ENCODE peak calls at places on chromosomes 2 and 18, in eight cellular contexts. Q is NCI-H1417, F is tibial artery, Z is NCI-H1105, D is pancreas, X is LoVo, Y is astrocyte of the spinal cord, V is DMS79 treated with DMSO at 0.1 percent for 48 hours. R is an unnamed sample.

GRCh38 chr2:66896151-66896550 is 461.2 kb downstream of the MEIS1 start:
- DNase-seq in X (no peak), D (no peak), Q (no peak), Z (no peak), V (no peak), F (no peak), Y (no peak), R (peak)

GRCh38 chr2:45669109-45669508 is 17.6 kb downstream of the PRKCE start:
- DNase-seq in D (no peak), F (no peak), X (no peak), Q (no peak), Y (no peak), V (no peak), Z (no peak), R (peak)

GRCh38 chr2:101828267-101829017 is 130.9 kb downstream of the MAP4K4 start:
- DNase-seq in F (no peak), Z (no peak), Y (no peak), Q (no peak), X (no peak), D (no peak), V (no peak), R (peak)

GRCh38 chr18:7174359-7175107 is 56.4 kb upstream of the LRRC30 start:
- DNase-seq in Y (no peak), Q (no peak), X (no peak), V (no peak), F (no peak), Z (no peak), D (peak), R (peak)

GRCh38 chr2:120436885-120437603 is 91.1 kb downstream of the INHBB start:
- DNase-seq in F (no peak), Y (peak), X (peak), Q (peak), V (peak), Z (no peak), D (no peak), R (peak)

GRCh38 chr2:63060079-63060482 is 9.5 kb downstream of the OTX1 start:
- DNase-seq in Y (peak), F (no peak), Q (peak), Z (no peak), D (no peak), X (no peak), V (no peak), R (no peak)

GRCh38 chr2:165634282-165634681 is 159.8 kb downstream of the GALNT3 start:
- DNase-seq in X (no peak), Y (no peak), D (no peak), Q (no peak), Z (no peak), F (no peak), V (no peak), R (peak)

GRCh38 chr2:210261996-210262510 is 36.8 kb upstream of the ACADL start:
- DNase-seq in F (no peak), V (no peak), X (no peak), D (no peak), Z (no peak), Q (no peak), Y (no peak), R (no peak)

GRCh38 chr18:44709297-44710117 is 28.8 kb downstream of the SETBP1 start:
- DNase-seq in V (no peak), Z (no peak), Y (no peak), X (no peak), F (no peak), D (no peak), Q (no peak), R (peak)

GRCh38 chr2:77813614-77814013 is 291.4 kb upstream of the LRRTM4 start:
- DNase-seq in X (no peak), F (no peak), V (no peak), D (no peak), Z (no peak), Y (no peak), Q (no peak), R (no peak)

GRCh38 chr2:98419977-98420725 is 24.5 kb upstream of the INPP4A start:
- DNase-seq in F (no peak), D (no peak), V (no peak), Z (no peak), X (no peak), Y (no peak), Q (no peak), R (no peak)

GRCh38 chr2:232286011-232286868 is 92.3 kb upstream of the ALPP start:
- DNase-seq in D (no peak), X (no peak), F (no peak), Q (no peak), V (no peak), Y (no peak), Z (no peak), R (peak)

GRCh38 chr2:132424526-132425121 is 8.0 kb downstream of the GPR39 start:
- DNase-seq in V (no peak), Q (no peak), Y (peak), F (no peak), X (no peak), Z (no peak), D (no peak), R (peak)

GRCh38 chr18:55588001-55588875 is at the start of gene TCF4:
- DNase-seq in F (peak), X (no peak), Q (peak), V (peak), D (peak), Y (peak), Z (peak), R (peak)

GRCh38 chr2:66433945-66434678 is 813 bp upstream of the MEIS1 start:
- DNase-seq in X (peak), Z (peak), D (peak), Y (peak), V (peak), F (peak), Q (peak), R (peak)

GRCh38 chr18:2805970-2806943 is 40.5 kb upstream of the EMILIN2 start:
- DNase-seq in Z (no peak), X (no peak), V (no peak), F (no peak), D (no peak), Y (peak), Q (peak), R (peak)

GRCh38 chr2:54767921-54768320 is 44.5 kb downstream of the EML6 start:
- DNase-seq in D (no peak), Q (peak), X (no peak), V (no peak), Z (no peak), F (no peak), Y (peak), R (peak)

GRCh38 chr18:68418881-68419280 is 296.0 kb downstream of the TMX3 start:
- DNase-seq in D (no peak), Q (no peak), F (no peak), Y (peak), X (no peak), Z (no peak), V (no peak), R (peak)

GRCh38 chr2:60498176-60499081 is 55.0 kb downstream of the BCL11A start:
- DNase-seq in V (no peak), D (no peak), X (no peak), Q (no peak), Z (no peak), Y (no peak), F (no peak), R (no peak)

GRCh38 chr2:795245-796041 is 118.2 kb upstream of the TMEM18 start:
- DNase-seq in F (no peak), X (no peak), V (no peak), Y (no peak), D (no peak), Z (no peak), Q (no peak), R (no peak)

GRCh38 chr2:168192839-168193616 is 54.4 kb downstream of the STK39 start:
- DNase-seq in F (no peak), Q (peak), V (peak), Y (no peak), X (peak), Z (peak), D (no peak), R (no peak)

GRCh38 chr2:40680547-40680946 is 228.7 kb upstream of the SLC8A1 start:
- DNase-seq in X (no peak), F (no peak), D (no peak), Z (no peak), V (no peak), Y (no peak), Q (no peak), R (peak)

GRCh38 chr18:3281456-3282400 is 19.8 kb downstream of the MYL12B start:
- DNase-seq in F (no peak), X (peak), Q (peak), V (peak), Y (peak), D (no peak), Z (peak), R (peak)

GRCh38 chr2:217734999-217735398 is 267.8 kb downstream of the TNS1 start:
- DNase-seq in Q (no peak), Z (no peak), V (no peak), Y (no peak), D (no peak), X (no peak), F (no peak), R (no peak)

GRCh38 chr2:169462896-169463695 is 16.2 kb upstream of the BBS5 start:
- DNase-seq in Z (no peak), Y (peak), F (no peak), X (no peak), D (no peak), V (no peak), Q (no peak), R (peak)

GRCh38 chr18:51711298-51711889 is 513.9 kb upstream of the MEX3C start:
- DNase-seq in Z (no peak), Q (no peak), V (no peak), D (no peak), X (no peak), F (no peak), Y (no peak), R (no peak)

R was measured in fibroblast of villous mesenchyme.